ENCODE peak calls at places on chromosomes 3 and 15, in seven cellular contexts. One of them, this sample, is unnamed.

GRCh38 chr3:65953881-65954733 is 84.6 kb downstream of the MAGI1 start:
- DNase-seq in thyroid gland: peak; percentile 81
- DNase-seq in cardiac fibroblast: peak; percentile 5
- DNase-seq in cerebellum: peak; percentile 82
- DNase-seq in hippocampal formation: no peak
- DNase-seq in PC-3: peak; percentile 8
- DNase-seq in Caki2: peak; percentile 82
- DNase-seq in this sample: no peak

GRCh38 chr15:38873151-38873550 is 308.5 kb upstream of the RASGRP1 start:
- DNase-seq in PC-3: peak; percentile 17
- DNase-seq in hippocampal formation: no peak
- DNase-seq in Caki2: no peak
- DNase-seq in cardiac fibroblast: no peak
- DNase-seq in thyroid gland: no peak
- DNase-seq in cerebellum: no peak
- DNase-seq in this sample: no peak

GRCh38 chr3:39153977-39154299 is 547 bp upstream of the CSRNP1 start:
- DNase-seq in PC-3: no peak
- DNase-seq in hippocampal formation: no peak
- DNase-seq in cardiac fibroblast: no peak
- DNase-seq in Caki2: no peak
- DNase-seq in thyroid gland: no peak
- DNase-seq in cerebellum: no peak
- DNase-seq in this sample: no peak

GRCh38 chr3:56339671-56340070 is 128.6 kb downstream of the ERC2 start:
- DNase-seq in cerebellum: no peak
- DNase-seq in thyroid gland: no peak
- DNase-seq in cardiac fibroblast: no peak
- DNase-seq in Caki2: no peak
- DNase-seq in PC-3: no peak
- DNase-seq in hippocampal formation: no peak
- DNase-seq in this sample: no peak

GRCh38 chr3:107218864-107219269 is 158.4 kb upstream of the CCDC54 start:
- DNase-seq in Caki2: no peak
- DNase-seq in cerebellum: no peak
- DNase-seq in hippocampal formation: no peak
- DNase-seq in cardiac fibroblast: peak; percentile 53
- DNase-seq in thyroid gland: no peak
- DNase-seq in PC-3: no peak
- DNase-seq in this sample: no peak

GRCh38 chr3:183845608-183846288 is 20.4 kb upstream of the MAP6D1 start:
- DNase-seq in Caki2: peak; percentile 24
- DNase-seq in cerebellum: no peak
- DNase-seq in hippocampal formation: no peak
- DNase-seq in thyroid gland: no peak
- DNase-seq in cardiac fibroblast: peak; percentile 16
- DNase-seq in PC-3: peak; percentile 65
- DNase-seq in this sample: no peak

GRCh38 chr3:64248247-64248646 is 23.0 kb upstream of the PRICKLE2 start:
- DNase-seq in Caki2: no peak
- DNase-seq in thyroid gland: no peak
- DNase-seq in cerebellum: no peak
- DNase-seq in cardiac fibroblast: no peak
- DNase-seq in hippocampal formation: no peak
- DNase-seq in PC-3: no peak
- DNase-seq in this sample: no peak

GRCh38 chr3:56054827-56055226 is 413.4 kb downstream of the ERC2 start:
- DNase-seq in hippocampal formation: no peak
- DNase-seq in Caki2: no peak
- DNase-seq in thyroid gland: no peak
- DNase-seq in PC-3: no peak
- DNase-seq in cardiac fibroblast: no peak
- DNase-seq in cerebellum: no peak
- DNase-seq in this sample: no peak

GRCh38 chr15:71251548-71252035 is 136.3 kb downstream of the THSD4 start:
- DNase-seq in cerebellum: no peak
- DNase-seq in Caki2: no peak
- DNase-seq in thyroid gland: no peak
- DNase-seq in cardiac fibroblast: peak; percentile 34
- DNase-seq in PC-3: peak; percentile 43
- DNase-seq in hippocampal formation: no peak
- DNase-seq in this sample: no peak

GRCh38 chr15:100058458-100058857 is 283.3 kb downstream of the ADAMTS17 start:
- DNase-seq in Caki2: no peak
- DNase-seq in PC-3: no peak
- DNase-seq in thyroid gland: no peak
- DNase-seq in hippocampal formation: no peak
- DNase-seq in cerebellum: no peak
- DNase-seq in cardiac fibroblast: no peak
- DNase-seq in this sample: no peak

GRCh38 chr3:194485876-194486539 is 794 bp downstream of the ATP13A3 start:
- DNase-seq in cardiac fibroblast: peak; percentile 47
- DNase-seq in PC-3: peak; percentile 28
- DNase-seq in Caki2: peak; percentile 33
- DNase-seq in thyroid gland: peak; percentile 49
- DNase-seq in cerebellum: peak; percentile 27
- DNase-seq in hippocampal formation: no peak
- DNase-seq in this sample: no peak

GRCh38 chr15:44137750-44138149 is 57.3 kb downstream of the FRMD5 start:
- DNase-seq in cardiac fibroblast: peak; percentile 53
- DNase-seq in thyroid gland: no peak
- DNase-seq in Caki2: no peak
- DNase-seq in PC-3: peak; percentile 71
- DNase-seq in hippocampal formation: no peak
- DNase-seq in cerebellum: no peak
- DNase-seq in this sample: no peak

GRCh38 chr3:36312351-36312750 is 68.0 kb upstream of the STAC start:
- DNase-seq in Caki2: no peak
- DNase-seq in hippocampal formation: no peak
- DNase-seq in thyroid gland: no peak
- DNase-seq in cardiac fibroblast: peak; percentile 5
- DNase-seq in cerebellum: peak; percentile 5
- DNase-seq in PC-3: peak; percentile 30
- DNase-seq in this sample: no peak

GRCh38 chr15:60898896-60899295 is 330.2 kb downstream of the RORA start:
- DNase-seq in cardiac fibroblast: no peak
- DNase-seq in Caki2: no peak
- DNase-seq in PC-3: no peak
- DNase-seq in cerebellum: no peak
- DNase-seq in hippocampal formation: no peak
- DNase-seq in thyroid gland: no peak
- DNase-seq in this sample: no peak

GRCh38 chr3:135887220-135887619 is 78.3 kb upstream of the PPP2R3A start:
- DNase-seq in cerebellum: no peak
- DNase-seq in cardiac fibroblast: peak; percentile 48
- DNase-seq in thyroid gland: no peak
- DNase-seq in Caki2: peak; percentile 4
- DNase-seq in hippocampal formation: no peak
- DNase-seq in PC-3: peak; percentile 67
- DNase-seq in this sample: peak; percentile 35

GRCh38 chr3:140358696-140359095 is 319.2 kb upstream of the TRIM42 start:
- DNase-seq in cerebellum: no peak
- DNase-seq in thyroid gland: peak; percentile 33
- DNase-seq in PC-3: no peak
- DNase-seq in Caki2: peak; percentile 9
- DNase-seq in cardiac fibroblast: no peak
- DNase-seq in hippocampal formation: no peak
- DNase-seq in this sample: no peak

GRCh38 chr15:28986108-28986507 is 100.3 kb downstream of the APBA2 start:
- DNase-seq in cardiac fibroblast: no peak
- DNase-seq in PC-3: no peak
- DNase-seq in thyroid gland: no peak
- DNase-seq in cerebellum: no peak
- DNase-seq in Caki2: no peak
- DNase-seq in hippocampal formation: no peak
- DNase-seq in this sample: no peak